ENCODE peak calls at places on chromosome 17, in seven cellular contexts. One of them, this sample, is unnamed.

GRCh38 chr17:76078859-76079576 is at the start of gene ZACN:
- DNase-seq in adrenal gland: no peak
- DNase-seq in heart left ventricle: no peak
- DNase-seq in heart right ventricle: no peak
- DNase-seq in tibial artery: no peak
- DNase-seq in GM12878: no peak
- DNase-seq in endothelial cell of umbilical vein: no peak
- DNase-seq in this sample: no peak

GRCh38 chr17:43482103-43483012 is 1.4 kb upstream of the DHX8 start:
- DNase-seq in adrenal gland: no peak
- DNase-seq in heart left ventricle: no peak
- DNase-seq in heart right ventricle: no peak
- DNase-seq in tibial artery: no peak
- DNase-seq in GM12878: no peak
- DNase-seq in endothelial cell of umbilical vein: no peak
- DNase-seq in this sample: no peak

GRCh38 chr17:39719563-39719962 is 10.8 kb downstream of the MIEN1 start:
- DNase-seq in adrenal gland: no peak
- DNase-seq in heart left ventricle: no peak
- DNase-seq in heart right ventricle: no peak
- DNase-seq in tibial artery: no peak
- DNase-seq in GM12878: no peak
- DNase-seq in endothelial cell of umbilical vein: no peak
- DNase-seq in this sample: peak

GRCh38 chr17:57604771-57605733 is 140.0 kb downstream of the CCDC182 start:
- DNase-seq in adrenal gland: peak
- DNase-seq in heart left ventricle: peak
- DNase-seq in heart right ventricle: peak
- DNase-seq in tibial artery: no peak
- DNase-seq in GM12878: peak
- DNase-seq in endothelial cell of umbilical vein: no peak
- DNase-seq in this sample: peak

GRCh38 chr17:41785091-41785875 is 1.2 kb downstream of the JUP start:
- DNase-seq in adrenal gland: no peak
- DNase-seq in heart left ventricle: peak
- DNase-seq in heart right ventricle: peak
- DNase-seq in tibial artery: no peak
- DNase-seq in GM12878: no peak
- DNase-seq in endothelial cell of umbilical vein: peak
- DNase-seq in this sample: no peak

GRCh38 chr17:16040710-16041251 is 41.2 kb downstream of the TTC19 start:
- DNase-seq in adrenal gland: peak
- DNase-seq in heart left ventricle: no peak
- DNase-seq in heart right ventricle: no peak
- DNase-seq in tibial artery: no peak
- DNase-seq in GM12878: no peak
- DNase-seq in endothelial cell of umbilical vein: peak
- DNase-seq in this sample: no peak

GRCh38 chr17:57418463-57419246 is 162.3 kb downstream of the MSI2 start:
- DNase-seq in adrenal gland: no peak
- DNase-seq in heart left ventricle: no peak
- DNase-seq in heart right ventricle: no peak
- DNase-seq in tibial artery: no peak
- DNase-seq in GM12878: no peak
- DNase-seq in endothelial cell of umbilical vein: no peak
- DNase-seq in this sample: no peak

GRCh38 chr17:68326681-68327080 is 35.4 kb downstream of the ARSG start:
- DNase-seq in adrenal gland: no peak
- DNase-seq in heart left ventricle: no peak
- DNase-seq in heart right ventricle: no peak
- DNase-seq in tibial artery: no peak
- DNase-seq in GM12878: no peak
- DNase-seq in endothelial cell of umbilical vein: no peak
- DNase-seq in this sample: no peak

GRCh38 chr17:17935321-17936271 is 36.6 kb downstream of the TOM1L2 start:
- DNase-seq in adrenal gland: peak
- DNase-seq in heart left ventricle: no peak
- DNase-seq in heart right ventricle: no peak
- DNase-seq in tibial artery: peak
- DNase-seq in GM12878: no peak
- DNase-seq in endothelial cell of umbilical vein: no peak
- DNase-seq in this sample: peak

GRCh38 chr17:50558581-50558954 is 1.9 kb upstream of the CACNA1G start:
- DNase-seq in adrenal gland: no peak
- DNase-seq in heart left ventricle: no peak
- DNase-seq in heart right ventricle: no peak
- DNase-seq in tibial artery: no peak
- DNase-seq in GM12878: no peak
- DNase-seq in endothelial cell of umbilical vein: no peak
- DNase-seq in this sample: no peak

GRCh38 chr17:66304304-66305174 is 2.1 kb downstream of the PRKCA start:
- DNase-seq in adrenal gland: no peak
- DNase-seq in heart left ventricle: no peak
- DNase-seq in heart right ventricle: no peak
- DNase-seq in tibial artery: no peak
- DNase-seq in GM12878: no peak
- DNase-seq in endothelial cell of umbilical vein: peak
- DNase-seq in this sample: no peak

GRCh38 chr17:48631693-48632578 is 5.8 kb upstream of the HOXB9 start:
- DNase-seq in adrenal gland: no peak
- DNase-seq in heart left ventricle: no peak
- DNase-seq in heart right ventricle: no peak
- DNase-seq in tibial artery: no peak
- DNase-seq in GM12878: no peak
- DNase-seq in endothelial cell of umbilical vein: no peak
- DNase-seq in this sample: no peak

GRCh38 chr17:64728041-64728695 is 66.1 kb upstream of the SMURF2 start:
- DNase-seq in adrenal gland: peak
- DNase-seq in heart left ventricle: no peak
- DNase-seq in heart right ventricle: no peak
- DNase-seq in tibial artery: peak
- DNase-seq in GM12878: no peak
- DNase-seq in endothelial cell of umbilical vein: no peak
- DNase-seq in this sample: peak

GRCh38 chr17:18377437-18378204 is at the start of gene EVPLL:
- DNase-seq in adrenal gland: no peak
- DNase-seq in heart left ventricle: no peak
- DNase-seq in heart right ventricle: no peak
- DNase-seq in tibial artery: no peak
- DNase-seq in GM12878: no peak
- DNase-seq in endothelial cell of umbilical vein: no peak
- DNase-seq in this sample: peak

GRCh38 chr17:49022391-49022941 is 25.3 kb downstream of the IGF2BP1 start:
- DNase-seq in adrenal gland: no peak
- DNase-seq in heart left ventricle: no peak
- DNase-seq in heart right ventricle: no peak
- DNase-seq in tibial artery: peak
- DNase-seq in GM12878: no peak
- DNase-seq in endothelial cell of umbilical vein: peak
- DNase-seq in this sample: no peak

GRCh38 chr17:18028114-18028513 is 10.9 kb downstream of the ATPAF2 start:
- DNase-seq in adrenal gland: no peak
- DNase-seq in heart left ventricle: no peak
- DNase-seq in heart right ventricle: no peak
- DNase-seq in tibial artery: peak
- DNase-seq in GM12878: no peak
- DNase-seq in endothelial cell of umbilical vein: no peak
- DNase-seq in this sample: no peak

GRCh38 chr17:81329279-81329926 is 34.3 kb upstream of the SLC38A10 start:
- DNase-seq in adrenal gland: peak
- DNase-seq in heart left ventricle: peak
- DNase-seq in heart right ventricle: peak
- DNase-seq in tibial artery: peak
- DNase-seq in GM12878: no peak
- DNase-seq in endothelial cell of umbilical vein: peak
- DNase-seq in this sample: peak

GRCh38 chr17:28953444-28954118 is 2.3 kb upstream of the PHF12 start:
- DNase-seq in adrenal gland: peak
- DNase-seq in heart left ventricle: peak
- DNase-seq in heart right ventricle: peak
- DNase-seq in tibial artery: peak
- DNase-seq in GM12878: no peak
- DNase-seq in endothelial cell of umbilical vein: peak
- DNase-seq in this sample: peak

GRCh38 chr17:51703364-51704341 is 443.3 kb downstream of the UTP18 start:
- DNase-seq in adrenal gland: peak
- DNase-seq in heart left ventricle: peak
- DNase-seq in heart right ventricle: peak
- DNase-seq in tibial artery: peak
- DNase-seq in GM12878: no peak
- DNase-seq in endothelial cell of umbilical vein: peak
- DNase-seq in this sample: peak

GRCh38 chr17:77509599-77509998 is 368.8 kb downstream of the SEC14L1 start:
- DNase-seq in adrenal gland: no peak
- DNase-seq in heart left ventricle: no peak
- DNase-seq in heart right ventricle: no peak
- DNase-seq in tibial artery: no peak
- DNase-seq in GM12878: no peak
- DNase-seq in endothelial cell of umbilical vein: no peak
- DNase-seq in this sample: no peak

GRCh38 chr17:73369126-73369525 is 57.3 kb upstream of the CDC42EP4 start:
- DNase-seq in adrenal gland: no peak
- DNase-seq in heart left ventricle: no peak
- DNase-seq in heart right ventricle: no peak
- DNase-seq in tibial artery: no peak
- DNase-seq in GM12878: no peak
- DNase-seq in endothelial cell of umbilical vein: no peak
- DNase-seq in this sample: peak

GRCh38 chr17:385195-385835 is 32.7 kb upstream of the RPH3AL start:
- DNase-seq in adrenal gland: peak
- DNase-seq in heart left ventricle: peak
- DNase-seq in heart right ventricle: peak
- DNase-seq in tibial artery: no peak
- DNase-seq in GM12878: no peak
- DNase-seq in endothelial cell of umbilical vein: no peak
- DNase-seq in this sample: peak
- H3K4me3 ChIP-seq in adrenal gland: no peak
- H3K4me3 ChIP-seq in heart left ventricle: peak
- H3K4me3 ChIP-seq in heart right ventricle: peak
- H3K4me3 ChIP-seq in tibial artery: peak
- H3K4me3 ChIP-seq in GM12878: peak
- H3K4me3 ChIP-seq in endothelial cell of umbilical vein: peak
- H3K4me3 ChIP-seq in this sample: peak

DNA sequence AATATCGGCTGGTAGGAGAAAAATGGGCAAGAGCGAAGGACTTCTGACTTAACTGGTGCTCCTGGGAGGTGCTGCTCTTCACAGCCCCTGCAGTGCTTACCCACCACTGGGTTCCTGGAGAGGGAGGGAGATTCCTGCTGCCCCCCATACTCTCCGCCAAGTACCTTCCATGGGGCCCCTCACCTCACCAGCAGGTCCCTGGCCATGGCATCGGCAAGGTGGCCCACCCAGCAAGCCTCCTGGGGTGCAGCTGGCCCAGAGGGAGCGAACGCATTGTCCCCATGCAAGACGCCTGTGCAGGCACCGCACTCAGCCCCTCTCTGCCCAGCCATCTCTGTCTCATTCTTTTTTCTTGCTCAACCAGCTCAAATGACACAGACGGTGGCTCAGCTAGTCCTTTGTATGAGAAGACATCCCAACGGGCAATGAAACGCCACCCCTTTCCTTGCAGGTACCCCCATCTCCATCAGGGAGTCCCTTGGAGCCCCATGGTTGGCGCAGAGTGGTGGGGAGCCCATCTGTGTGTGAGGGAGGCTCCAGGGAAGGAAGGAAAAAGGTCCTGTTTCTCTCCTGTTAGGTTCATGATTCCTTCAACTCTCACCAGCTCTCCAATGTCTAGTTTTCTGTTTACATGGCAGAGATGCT is 9.6 kb upstream of the ALDH3A1 start:
- DNase-seq in adrenal gland: no peak
- DNase-seq in heart left ventricle: no peak
- DNase-seq in heart right ventricle: no peak
- DNase-seq in tibial artery: peak
- DNase-seq in GM12878: no peak
- DNase-seq in endothelial cell of umbilical vein: no peak
- DNase-seq in this sample: no peak
- H3K27ac ChIP-seq in adrenal gland: no peak
- H3K27ac ChIP-seq in heart left ventricle: no peak
- H3K27ac ChIP-seq in heart right ventricle: no peak
- H3K27ac ChIP-seq in tibial artery: no peak
- H3K27ac ChIP-seq in GM12878: no peak
- H3K27ac ChIP-seq in endothelial cell of umbilical vein: no peak
- H3K27ac ChIP-seq in this sample: no peak

GRCh38 chr17:21551081-21551881 is 141.0 kb upstream of the KCNJ18 start:
- DNase-seq in adrenal gland: peak
- DNase-seq in heart left ventricle: peak
- DNase-seq in heart right ventricle: peak
- DNase-seq in tibial artery: peak
- DNase-seq in GM12878: no peak
- DNase-seq in endothelial cell of umbilical vein: peak
- DNase-seq in this sample: peak

GRCh38 chr17:21549107-21549687 is 143.1 kb upstream of the KCNJ18 start:
- DNase-seq in adrenal gland: no peak
- DNase-seq in heart left ventricle: no peak
- DNase-seq in heart right ventricle: no peak
- DNase-seq in tibial artery: no peak
- DNase-seq in GM12878: no peak
- DNase-seq in endothelial cell of umbilical vein: no peak
- DNase-seq in this sample: no peak

GRCh38 chr17:21545051-21545450 is 147.3 kb upstream of the KCNJ18 start:
- DNase-seq in adrenal gland: no peak
- DNase-seq in heart left ventricle: no peak
- DNase-seq in heart right ventricle: no peak
- DNase-seq in tibial artery: no peak
- DNase-seq in GM12878: no peak
- DNase-seq in endothelial cell of umbilical vein: no peak
- DNase-seq in this sample: no peak

GRCh38 chr17:21542991-21543390 is 149.3 kb upstream of the KCNJ18 start:
- DNase-seq in adrenal gland: no peak
- DNase-seq in heart left ventricle: no peak
- DNase-seq in heart right ventricle: no peak
- DNase-seq in tibial artery: peak
- DNase-seq in GM12878: no peak
- DNase-seq in endothelial cell of umbilical vein: no peak
- DNase-seq in this sample: no peak

DNA sequence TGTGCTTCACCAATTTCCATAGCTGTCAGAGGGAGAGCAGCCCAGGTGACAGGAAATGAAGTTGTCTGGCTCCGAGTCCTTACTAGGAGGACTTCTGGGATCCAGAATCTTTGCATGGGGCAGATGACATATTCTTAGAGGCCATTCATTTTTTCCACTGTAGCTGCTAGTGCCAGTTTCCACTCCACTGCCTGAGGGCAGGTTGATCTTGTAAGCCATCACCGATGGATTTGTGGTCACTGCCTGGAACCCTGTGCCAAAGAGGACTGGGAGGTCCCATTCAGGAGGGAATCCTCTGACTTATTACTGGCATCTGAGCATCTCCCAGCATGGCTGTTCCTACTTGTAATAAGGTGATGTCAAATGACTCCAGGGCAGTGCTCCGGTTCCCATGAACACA is 144.1 kb upstream of the KCNJ18 start:
- DNase-seq in adrenal gland: no peak
- DNase-seq in heart left ventricle: no peak
- DNase-seq in heart right ventricle: no peak
- DNase-seq in tibial artery: no peak
- DNase-seq in GM12878: no peak
- DNase-seq in endothelial cell of umbilical vein: no peak
- DNase-seq in this sample: no peak
- H3K4me3 ChIP-seq in adrenal gland: no peak
- H3K4me3 ChIP-seq in heart left ventricle: no peak
- H3K4me3 ChIP-seq in heart right ventricle: no peak
- H3K4me3 ChIP-seq in tibial artery: no peak
- H3K4me3 ChIP-seq in GM12878: no peak
- H3K4me3 ChIP-seq in endothelial cell of umbilical vein: no peak
- H3K4me3 ChIP-seq in this sample: no peak

GRCh38 chr17:36001862-36002603 is 680 bp upstream of the CCL15 start:
- DNase-seq in adrenal gland: no peak
- DNase-seq in heart left ventricle: no peak
- DNase-seq in heart right ventricle: no peak
- DNase-seq in tibial artery: no peak
- DNase-seq in GM12878: no peak
- DNase-seq in endothelial cell of umbilical vein: no peak
- DNase-seq in this sample: no peak
- H3K27ac ChIP-seq in adrenal gland: no peak
- H3K27ac ChIP-seq in heart left ventricle: no peak
- H3K27ac ChIP-seq in heart right ventricle: no peak
- H3K27ac ChIP-seq in tibial artery: no peak
- H3K27ac ChIP-seq in GM12878: no peak
- H3K27ac ChIP-seq in endothelial cell of umbilical vein: no peak
- H3K27ac ChIP-seq in this sample: no peak